ENCODE peak calls at places on chromosomes 6 and 20, in six cellular contexts. N is SK-N-SH, J is spleen, Y is HCT116, Z is fibroblast of lung, R is right lobe of liver. Q is an unnamed sample.
A peak's percentile ranks its signal among the peaks of the same experiment; 100 is the strongest.

GRCh38 chr6:36432151-36432633 is 10.5 kb downstream of the PXT1 start:
- DNase-seq in N (no peak), J (no peak), Y (no peak), Z (peak; percentile 78), R (no peak), Q (no peak)

GRCh38 chr6:115896538-115897129 is 164.1 kb downstream of the FRK start:
- DNase-seq in N (peak; percentile 58), J (no peak), Y (peak; percentile 34), Z (peak; percentile 16), R (no peak), Q (no peak)

GRCh38 chr20:36085686-36086267 is 68.8 kb upstream of the EPB41L1 start:
- DNase-seq in N (no peak), J (no peak), Y (peak; percentile 84), Z (peak; percentile 74), R (no peak), Q (no peak)

GRCh38 chr6:136609878-136610706 is 59.9 kb upstream of the MAP7 start:
- DNase-seq in N (no peak), J (no peak), Y (peak; percentile 98), Z (peak; percentile 100), R (no peak), Q (peak; percentile 26)

GRCh38 chr20:51740838-51741237 is 27.4 kb downstream of the ATP9A start:
- DNase-seq in N (no peak), J (no peak), Y (no peak), Z (no peak), R (no peak), Q (no peak)

GRCh38 chr6:53544050-53544499 is 826 bp downstream of the GCLC start:
- DNase-seq in N (no peak), J (no peak), Y (no peak), Z (no peak), R (no peak), Q (no peak)

GRCh38 chr6:81938014-81938761 is 185.7 kb upstream of the TENT5A start:
- DNase-seq in N (no peak), J (no peak), Y (peak; percentile 96), Z (peak; percentile 99), R (no peak), Q (peak; percentile 31)

GRCh38 chr6:143583542-143584330 is 72.2 kb upstream of the FUCA2 start:
- DNase-seq in N (no peak), J (no peak), Y (no peak), Z (peak; percentile 69), R (no peak), Q (no peak)

GRCh38 chr6:159969921-159970320 is 1.0 kb downstream of the IGF2R start:
- DNase-seq in N (peak; percentile 79), J (no peak), Y (peak; percentile 19), Z (peak; percentile 73), R (peak; percentile 52), Q (peak; percentile 67)

GRCh38 chr6:29628419-29629281 is 4.3 kb downstream of the GABBR1 start:
- DNase-seq in N (peak; percentile 90), J (peak; percentile 90), Y (no peak), Z (peak; percentile 69), R (peak; percentile 79), Q (peak; percentile 79)

GRCh38 chr6:154232013-154232920 is 124.3 kb downstream of the IPCEF1 start:
- DNase-seq in N (no peak), J (no peak), Y (no peak), Z (peak; percentile 57), R (no peak), Q (no peak)

GRCh38 chr6:42141603-42142117 is 760 bp downstream of the C6orf132 start:
- DNase-seq in N (no peak), J (no peak), Y (no peak), Z (no peak), R (no peak), Q (peak; percentile 53)

GRCh38 chr6:40804905-40805304 is 217.7 kb upstream of the LRFN2 start:
- DNase-seq in N (peak; percentile 48), J (no peak), Y (no peak), Z (no peak), R (no peak), Q (no peak)

GRCh38 chr6:31660224-31660997 is at the start of gene C6orf47:
- DNase-seq in N (peak; percentile 95), J (peak; percentile 96), Y (peak; percentile 51), Z (peak; percentile 78), R (peak; percentile 90), Q (peak; percentile 89)

GRCh38 chr20:3282271-3283221 is 43.6 kb upstream of the SLC4A11 start:
- DNase-seq in N (peak; percentile 46), J (no peak), Y (no peak), Z (no peak), R (no peak), Q (no peak)

GRCh38 chr6:162076816-162077215 is 650.8 kb downstream of the PRKN start:
- DNase-seq in N (no peak), J (no peak), Y (no peak), Z (no peak), R (no peak), Q (no peak)

GRCh38 chr6:45423901-45424627 is 46.3 kb upstream of the SUPT3H start:
- DNase-seq in N (peak; percentile 16), J (peak; percentile 89), Y (no peak), Z (peak; percentile 50), R (peak; percentile 36), Q (no peak)

DNA sequence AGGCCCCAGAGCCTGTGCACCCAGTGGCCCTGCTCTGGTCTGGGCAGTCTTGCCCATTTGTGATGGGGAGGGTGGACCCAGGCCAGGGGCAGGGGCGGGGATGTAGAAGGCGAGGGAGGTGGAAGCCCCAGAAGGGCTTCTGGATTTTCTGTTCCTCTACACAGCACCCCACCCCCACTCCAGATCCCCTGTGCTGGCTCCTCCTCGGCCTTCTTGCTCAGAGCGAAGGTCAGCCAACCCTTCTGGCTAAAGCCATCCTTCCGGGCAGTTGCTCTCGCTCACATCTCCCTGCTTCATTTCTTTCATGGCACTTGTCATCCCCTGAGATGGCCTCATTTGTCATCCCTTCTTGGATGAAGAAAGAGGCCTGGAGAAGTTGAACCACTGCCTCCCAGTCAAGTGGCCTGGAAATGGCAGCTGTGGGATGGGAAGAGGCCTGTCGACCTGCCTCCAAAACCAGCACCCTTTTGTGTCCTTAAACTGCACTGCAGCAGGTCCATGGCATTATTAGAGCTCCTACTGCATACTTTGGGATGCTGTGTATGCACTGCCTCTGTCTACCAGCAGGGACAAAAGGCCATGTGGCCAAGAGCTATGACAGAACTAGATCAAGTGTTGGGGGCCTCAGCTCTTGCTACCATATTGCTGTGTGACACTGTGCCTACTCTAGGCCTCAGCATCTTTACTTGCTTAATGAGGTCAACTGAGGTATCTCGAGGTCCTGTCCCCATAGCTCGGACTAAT is 19.9 kb downstream of the PEDS1 start:
- DNase-seq in N (no peak), J (no peak), Y (no peak), Z (no peak), R (no peak), Q (no peak)
- H3K27ac ChIP-seq in N (no peak overlapping the region), J (no peak overlapping the region), Y (no peak overlapping the region), Z (no peak overlapping the region), R (no peak overlapping the region), Q (no peak overlapping the region)

GRCh38 chr20:56409521-56409920 is 2.5 kb upstream of the CASS4 start:
- DNase-seq in N (no peak), J (no peak), Y (no peak), Z (no peak), R (no peak), Q (peak; percentile 51)
- H3K27ac ChIP-seq in N (no peak overlapping the region), J (no peak overlapping the region), Y (no peak overlapping the region), Z (peak overlapping the region; percentile 13), R (peak overlapping the region; percentile 57), Q (peak overlapping the region; percentile 19)

GRCh38 chr6:110712238-110712637 is 103.0 kb downstream of the CDK19 start:
- DNase-seq in N (no peak), J (no peak), Y (no peak), Z (no peak), R (no peak), Q (no peak)

GRCh38 chr6:110703906-110704594 is 111.2 kb downstream of the CDK19 start:
- DNase-seq in N (no peak), J (no peak), Y (no peak), Z (no peak), R (no peak), Q (no peak)

GRCh38 chr6:110710115-110710514 is 105.2 kb downstream of the CDK19 start:
- DNase-seq in N (no peak), J (no peak), Y (no peak), Z (no peak), R (no peak), Q (no peak)

GRCh38 chr6:110705543-110705942 is 109.7 kb downstream of the CDK19 start:
- DNase-seq in N (no peak), J (no peak), Y (no peak), Z (no peak), R (no peak), Q (no peak)

DNA sequence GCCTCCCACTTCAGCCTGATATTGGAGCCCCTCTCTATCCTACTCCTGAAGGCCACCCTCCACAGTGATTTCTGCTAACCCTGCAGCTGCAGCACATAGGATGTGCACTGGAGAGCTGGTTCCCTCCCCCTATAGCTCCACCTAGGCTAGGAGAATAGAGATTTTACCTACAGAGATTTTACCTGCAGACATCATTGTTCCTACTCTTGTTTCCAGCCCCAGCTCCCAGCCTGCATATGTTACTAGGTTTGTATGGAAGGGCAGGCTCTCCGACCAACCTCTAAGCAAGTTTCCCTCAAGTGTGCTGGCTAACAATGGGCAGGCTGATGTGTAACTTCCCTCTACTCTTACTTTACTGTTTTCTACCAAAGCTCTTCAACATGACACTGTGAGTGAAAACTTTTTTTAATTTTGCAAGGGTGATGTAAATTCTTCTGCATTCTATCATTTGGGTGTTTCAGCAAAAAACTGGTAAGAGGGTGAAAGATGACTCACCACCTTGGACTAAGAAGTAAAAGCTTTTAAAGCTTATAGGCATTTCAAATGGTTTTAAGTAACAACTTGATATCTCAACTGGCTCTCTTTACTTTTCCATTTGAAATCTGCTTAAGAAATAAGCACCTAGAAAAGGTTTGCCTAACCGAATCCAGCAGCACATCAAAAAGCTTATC is 106.8 kb downstream of the CDK19 start:
- DNase-seq in N (no peak), J (no peak), Y (no peak), Z (peak; percentile 68), R (no peak), Q (no peak)
- H3K27ac ChIP-seq in N (no peak overlapping the region), J (no peak overlapping the region), Y (no peak overlapping the region), Z (no peak overlapping the region), R (no peak overlapping the region), Q (no peak overlapping the region)

GRCh38 chr6:158312165-158312564 is at the start of gene TULP4:
- DNase-seq in N (no peak), J (no peak), Y (no peak), Z (no peak), R (no peak), Q (no peak)
- H3K27ac ChIP-seq in N (no peak within 1 kb of the TSS), J (no peak within 1 kb of the TSS), Y (no peak within 1 kb of the TSS), Z (no peak within 1 kb of the TSS), R (no peak within 1 kb of the TSS), Q (no peak within 1 kb of the TSS)

DNA sequence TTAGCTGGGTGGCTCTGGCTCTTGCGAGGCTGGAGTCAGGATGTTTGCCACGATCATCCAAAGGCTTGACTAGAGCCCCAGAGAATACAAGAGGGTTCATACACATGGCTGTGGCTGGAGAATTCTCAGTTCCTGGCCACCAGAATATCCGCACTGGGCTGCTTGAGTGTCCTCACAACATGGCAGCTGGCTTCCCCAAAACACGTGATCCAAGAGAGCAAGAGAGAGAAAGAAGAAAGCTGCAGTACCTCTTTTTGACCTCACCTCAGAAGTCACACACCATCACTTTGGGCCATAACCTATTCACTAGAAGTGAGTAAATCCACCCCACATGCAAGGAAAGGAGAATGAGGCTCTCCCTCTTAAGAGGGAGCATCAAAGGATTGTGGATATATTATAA is 21.5 kb upstream of the BPIFB1 start:
- DNase-seq in N (no peak), J (no peak), Y (no peak), Z (no peak), R (no peak), Q (no peak)
- H3K27ac ChIP-seq in N (no peak overlapping the region), J (no peak overlapping the region), Y (no peak overlapping the region), Z (no peak overlapping the region), R (no peak overlapping the region), Q (no peak overlapping the region)